ENCODE peak calls at places on chromosomes 12 and 14, in four cellular contexts. One of them, this sample, is unnamed.

GRCh38 chr12:33488036-33488435 is 48.4 kb upstream of the SYT10 start:
- DNase-seq in cardiac muscle cell: no peak
- DNase-seq in fibroblast of pulmonary artery: no peak
- DNase-seq in stimulated activated CD8-positive, alpha-beta memory T cell treated with anti-CD3 and anti-CD28 coated beads, Interleukin-4, amount 100 ng/mL, for 1 hour: no peak
- DNase-seq in this sample: no peak

GRCh38 chr12:642633-643477 is 20.4 kb downstream of the NINJ2 start:
- DNase-seq in cardiac muscle cell: peak
- DNase-seq in fibroblast of pulmonary artery: peak
- DNase-seq in stimulated activated CD8-positive, alpha-beta memory T cell treated with anti-CD3 and anti-CD28 coated beads, Interleukin-4, amount 100 ng/mL, for 1 hour: peak
- DNase-seq in this sample: peak

GRCh38 chr14:96962337-96962736 is 165.2 kb downstream of the VRK1 start:
- DNase-seq in cardiac muscle cell: no peak
- DNase-seq in fibroblast of pulmonary artery: no peak
- DNase-seq in stimulated activated CD8-positive, alpha-beta memory T cell treated with anti-CD3 and anti-CD28 coated beads, Interleukin-4, amount 100 ng/mL, for 1 hour: no peak
- DNase-seq in this sample: no peak

GRCh38 chr12:53940448-53941014 is 1.9 kb downstream of the HOXC13 start:
- DNase-seq in cardiac muscle cell: no peak
- DNase-seq in fibroblast of pulmonary artery: no peak
- DNase-seq in stimulated activated CD8-positive, alpha-beta memory T cell treated with anti-CD3 and anti-CD28 coated beads, Interleukin-4, amount 100 ng/mL, for 1 hour: no peak
- DNase-seq in this sample: no peak

GRCh38 chr12:75568801-75569200 is 57.4 kb upstream of the KRR1 start:
- DNase-seq in cardiac muscle cell: no peak
- DNase-seq in fibroblast of pulmonary artery: no peak
- DNase-seq in stimulated activated CD8-positive, alpha-beta memory T cell treated with anti-CD3 and anti-CD28 coated beads, Interleukin-4, amount 100 ng/mL, for 1 hour: no peak
- DNase-seq in this sample: no peak

GRCh38 chr12:96241484-96242256 is 47.5 kb downstream of the ELK3 start:
- DNase-seq in cardiac muscle cell: peak
- DNase-seq in fibroblast of pulmonary artery: peak
- DNase-seq in stimulated activated CD8-positive, alpha-beta memory T cell treated with anti-CD3 and anti-CD28 coated beads, Interleukin-4, amount 100 ng/mL, for 1 hour: peak
- DNase-seq in this sample: peak

GRCh38 chr12:57147641-57147944 is 174 bp upstream of the LRP1-AS start:
- DNase-seq in cardiac muscle cell: peak
- DNase-seq in fibroblast of pulmonary artery: peak
- DNase-seq in stimulated activated CD8-positive, alpha-beta memory T cell treated with anti-CD3 and anti-CD28 coated beads, Interleukin-4, amount 100 ng/mL, for 1 hour: no peak
- DNase-seq in this sample: peak

GRCh38 chr12:31035944-31036665 is 37.6 kb upstream of the DDX11 start:
- DNase-seq in cardiac muscle cell: no peak
- DNase-seq in fibroblast of pulmonary artery: no peak
- DNase-seq in stimulated activated CD8-positive, alpha-beta memory T cell treated with anti-CD3 and anti-CD28 coated beads, Interleukin-4, amount 100 ng/mL, for 1 hour: no peak
- DNase-seq in this sample: peak

GRCh38 chr12:64169999-64170398 is 52.1 kb downstream of the KICS2 start:
- DNase-seq in cardiac muscle cell: no peak
- DNase-seq in fibroblast of pulmonary artery: no peak
- DNase-seq in stimulated activated CD8-positive, alpha-beta memory T cell treated with anti-CD3 and anti-CD28 coated beads, Interleukin-4, amount 100 ng/mL, for 1 hour: no peak
- DNase-seq in this sample: no peak

GRCh38 chr12:6089041-6089823 is 35.2 kb downstream of the VWF start:
- DNase-seq in cardiac muscle cell: no peak
- DNase-seq in fibroblast of pulmonary artery: no peak
- DNase-seq in stimulated activated CD8-positive, alpha-beta memory T cell treated with anti-CD3 and anti-CD28 coated beads, Interleukin-4, amount 100 ng/mL, for 1 hour: no peak
- DNase-seq in this sample: no peak

GRCh38 chr14:104136472-104137296 is 1.7 kb upstream of the KIF26A start:
- DNase-seq in cardiac muscle cell: no peak
- DNase-seq in fibroblast of pulmonary artery: no peak
- DNase-seq in stimulated activated CD8-positive, alpha-beta memory T cell treated with anti-CD3 and anti-CD28 coated beads, Interleukin-4, amount 100 ng/mL, for 1 hour: no peak
- DNase-seq in this sample: no peak

GRCh38 chr14:53470351-53471043 is 317.4 kb upstream of the DDHD1 start:
- DNase-seq in cardiac muscle cell: peak
- DNase-seq in fibroblast of pulmonary artery: peak
- DNase-seq in stimulated activated CD8-positive, alpha-beta memory T cell treated with anti-CD3 and anti-CD28 coated beads, Interleukin-4, amount 100 ng/mL, for 1 hour: no peak
- DNase-seq in this sample: no peak

GRCh38 chr12:1046727-1047126 is 55.7 kb downstream of the ERC1 start:
- DNase-seq in cardiac muscle cell: no peak
- DNase-seq in fibroblast of pulmonary artery: peak
- DNase-seq in stimulated activated CD8-positive, alpha-beta memory T cell treated with anti-CD3 and anti-CD28 coated beads, Interleukin-4, amount 100 ng/mL, for 1 hour: no peak
- DNase-seq in this sample: no peak

GRCh38 chr14:100178691-100179090 is 19.2 kb upstream of the DEGS2 start:
- DNase-seq in cardiac muscle cell: no peak
- DNase-seq in fibroblast of pulmonary artery: no peak
- DNase-seq in stimulated activated CD8-positive, alpha-beta memory T cell treated with anti-CD3 and anti-CD28 coated beads, Interleukin-4, amount 100 ng/mL, for 1 hour: no peak
- DNase-seq in this sample: no peak

GRCh38 chr12:104496336-104496735 is 39.6 kb downstream of the CHST11 start:
- DNase-seq in cardiac muscle cell: no peak
- DNase-seq in fibroblast of pulmonary artery: no peak
- DNase-seq in stimulated activated CD8-positive, alpha-beta memory T cell treated with anti-CD3 and anti-CD28 coated beads, Interleukin-4, amount 100 ng/mL, for 1 hour: no peak
- DNase-seq in this sample: no peak

GRCh38 chr14:75941030-75941429 is 40.8 kb downstream of the TGFB3 start:
- DNase-seq in cardiac muscle cell: no peak
- DNase-seq in fibroblast of pulmonary artery: peak
- DNase-seq in stimulated activated CD8-positive, alpha-beta memory T cell treated with anti-CD3 and anti-CD28 coated beads, Interleukin-4, amount 100 ng/mL, for 1 hour: no peak
- DNase-seq in this sample: no peak

GRCh38 chr14:104346112-104346462 is 207.7 kb downstream of the KIF26A start:
- DNase-seq in cardiac muscle cell: no peak
- DNase-seq in fibroblast of pulmonary artery: no peak
- DNase-seq in stimulated activated CD8-positive, alpha-beta memory T cell treated with anti-CD3 and anti-CD28 coated beads, Interleukin-4, amount 100 ng/mL, for 1 hour: no peak
- DNase-seq in this sample: no peak

GRCh38 chr12:88577537-88577936 is 2.7 kb downstream of the KITLG start:
- DNase-seq in cardiac muscle cell: no peak
- DNase-seq in fibroblast of pulmonary artery: no peak
- DNase-seq in stimulated activated CD8-positive, alpha-beta memory T cell treated with anti-CD3 and anti-CD28 coated beads, Interleukin-4, amount 100 ng/mL, for 1 hour: no peak
- DNase-seq in this sample: peak

GRCh38 chr14:49250109-49250508 is 336.1 kb downstream of the RPS29 start:
- DNase-seq in cardiac muscle cell: peak
- DNase-seq in fibroblast of pulmonary artery: no peak
- DNase-seq in stimulated activated CD8-positive, alpha-beta memory T cell treated with anti-CD3 and anti-CD28 coated beads, Interleukin-4, amount 100 ng/mL, for 1 hour: no peak
- DNase-seq in this sample: peak

GRCh38 chr14:99821519-99822165 is 28.4 kb downstream of the EML1 start:
- DNase-seq in cardiac muscle cell: peak
- DNase-seq in fibroblast of pulmonary artery: peak
- DNase-seq in stimulated activated CD8-positive, alpha-beta memory T cell treated with anti-CD3 and anti-CD28 coated beads, Interleukin-4, amount 100 ng/mL, for 1 hour: no peak
- DNase-seq in this sample: peak

GRCh38 chr14:34387974-34388533 is 74.0 kb downstream of the SPTSSA start:
- DNase-seq in cardiac muscle cell: no peak
- DNase-seq in fibroblast of pulmonary artery: no peak
- DNase-seq in stimulated activated CD8-positive, alpha-beta memory T cell treated with anti-CD3 and anti-CD28 coated beads, Interleukin-4, amount 100 ng/mL, for 1 hour: no peak
- DNase-seq in this sample: no peak

GRCh38 chr12:124833693-124834122 is 30.0 kb downstream of the SCARB1 start:
- DNase-seq in cardiac muscle cell: peak
- DNase-seq in fibroblast of pulmonary artery: no peak
- DNase-seq in stimulated activated CD8-positive, alpha-beta memory T cell treated with anti-CD3 and anti-CD28 coated beads, Interleukin-4, amount 100 ng/mL, for 1 hour: no peak
- DNase-seq in this sample: no peak

GRCh38 chr12:72511906-72512305 is 239.7 kb downstream of the TRHDE start:
- DNase-seq in cardiac muscle cell: peak
- DNase-seq in fibroblast of pulmonary artery: peak
- DNase-seq in stimulated activated CD8-positive, alpha-beta memory T cell treated with anti-CD3 and anti-CD28 coated beads, Interleukin-4, amount 100 ng/mL, for 1 hour: no peak
- DNase-seq in this sample: peak

GRCh38 chr14:40887912-40888311 is 718.8 kb upstream of the LRFN5 start:
- DNase-seq in cardiac muscle cell: no peak
- DNase-seq in fibroblast of pulmonary artery: no peak
- DNase-seq in stimulated activated CD8-positive, alpha-beta memory T cell treated with anti-CD3 and anti-CD28 coated beads, Interleukin-4, amount 100 ng/mL, for 1 hour: no peak
- DNase-seq in this sample: no peak

GRCh38 chr12:109763201-109763841 is 49.7 kb downstream of the FAM222A start:
- DNase-seq in cardiac muscle cell: peak
- DNase-seq in fibroblast of pulmonary artery: peak
- DNase-seq in stimulated activated CD8-positive, alpha-beta memory T cell treated with anti-CD3 and anti-CD28 coated beads, Interleukin-4, amount 100 ng/mL, for 1 hour: no peak
- DNase-seq in this sample: peak

GRCh38 chr12:64566882-64567517 is 43.3 kb upstream of the RASSF3 start:
- DNase-seq in cardiac muscle cell: no peak
- DNase-seq in fibroblast of pulmonary artery: no peak
- DNase-seq in stimulated activated CD8-positive, alpha-beta memory T cell treated with anti-CD3 and anti-CD28 coated beads, Interleukin-4, amount 100 ng/mL, for 1 hour: no peak
- DNase-seq in this sample: no peak

GRCh38 chr12:122303068-122303467 is 36.8 kb upstream of the VPS33A start:
- DNase-seq in cardiac muscle cell: no peak
- DNase-seq in fibroblast of pulmonary artery: no peak
- DNase-seq in stimulated activated CD8-positive, alpha-beta memory T cell treated with anti-CD3 and anti-CD28 coated beads, Interleukin-4, amount 100 ng/mL, for 1 hour: no peak
- DNase-seq in this sample: no peak

GRCh38 chr12:115611477-115611876 is 666.0 kb downstream of the MED13L start:
- DNase-seq in cardiac muscle cell: no peak
- DNase-seq in fibroblast of pulmonary artery: no peak
- DNase-seq in stimulated activated CD8-positive, alpha-beta memory T cell treated with anti-CD3 and anti-CD28 coated beads, Interleukin-4, amount 100 ng/mL, for 1 hour: no peak
- DNase-seq in this sample: no peak

GRCh38 chr14:64673748-64674147 is 30.5 kb upstream of the PLEKHG3 start:
- DNase-seq in cardiac muscle cell: no peak
- DNase-seq in fibroblast of pulmonary artery: no peak
- DNase-seq in stimulated activated CD8-positive, alpha-beta memory T cell treated with anti-CD3 and anti-CD28 coated beads, Interleukin-4, amount 100 ng/mL, for 1 hour: peak
- DNase-seq in this sample: no peak

This sample was measured in mesenchymal stem cell.